ENCODE peak calls at places on chromosome 4, in six cellular contexts. U, S, B, R, Z and P are unnamed samples.

GRCh38 chr4:24666816-24667477 is 82.6 kb upstream of the DHX15 start:
- DNase-seq in Z (no peak), S (no peak), R (no peak), U (no peak), B (no peak), P (no peak)

GRCh38 chr4:158649111-158649680 is 22.5 kb downstream of the C4orf46 start:
- DNase-seq in Z (no peak), U (no peak), R (no peak), S (no peak), B (no peak), P (no peak)

GRCh38 chr4:105140684-105141490 is 5.8 kb upstream of the TET2 start:
- DNase-seq in U (peak), Z (peak), S (no peak), B (no peak), R (no peak), P (peak)

GRCh38 chr4:11271263-11271662 is 157.4 kb downstream of the HS3ST1 start:
- DNase-seq in R (no peak), S (no peak), Z (no peak), U (no peak), B (no peak), P (no peak)

GRCh38 chr4:147851135-147851534 is 119.2 kb downstream of the ARHGAP10 start:
- DNase-seq in Z (no peak), R (no peak), S (no peak), U (no peak), B (no peak), P (no peak)

GRCh38 chr4:1464581-1465171 is 58.4 kb upstream of the NKX1-1 start:
- DNase-seq in R (no peak), S (no peak), Z (no peak), B (no peak), U (no peak), P (no peak)

GRCh38 chr4:163607292-163607691 is 112.8 kb downstream of the TMA16 start:
- DNase-seq in R (no peak), U (no peak), S (no peak), Z (no peak), B (no peak), P (no peak)

GRCh38 chr4:97104006-97104405 is 1039.3 kb downstream of the STPG2 start:
- DNase-seq in S (no peak), Z (no peak), B (no peak), R (no peak), U (no peak), P (no peak)

GRCh38 chr4:165921546-165921945 is 48.5 kb downstream of the TLL1 start:
- DNase-seq in U (no peak), S (no peak), R (no peak), B (no peak), Z (no peak), P (no peak)

GRCh38 chr4:42750831-42751230 is 93.9 kb upstream of the ATP8A1 start:
- DNase-seq in B (no peak), U (no peak), R (no peak), Z (no peak), S (no peak), P (no peak)

GRCh38 chr4:15690020-15690809 is 8.6 kb downstream of the FAM200B start:
- DNase-seq in B (peak), R (no peak), S (no peak), U (no peak), Z (no peak), P (peak)